ENCODE peak calls at places on chromosomes 13 and 19, in four cellular contexts. One of them, this sample, is unnamed.

GRCh38 chr19:5829567-5830315 is 9.8 kb downstream of the FUT6 start:
- DNase-seq in GM12878: no peak
- DNase-seq in NB4: no peak
- DNase-seq in tibial nerve: no peak
- DNase-seq in this sample: no peak

GRCh38 chr13:45325806-45326205 is 15.2 kb downstream of the TPT1 start:
- DNase-seq in GM12878: no peak
- DNase-seq in NB4: peak; percentile 64
- DNase-seq in tibial nerve: peak; percentile 31
- DNase-seq in this sample: no peak

GRCh38 chr13:111893607-111894443 is 173.1 kb upstream of the SOX1 start:
- DNase-seq in GM12878: no peak
- DNase-seq in NB4: no peak
- DNase-seq in tibial nerve: no peak
- DNase-seq in this sample: peak; percentile 30

GRCh38 chr13:112859817-112860190 is 109.2 kb upstream of the MCF2L start:
- DNase-seq in GM12878: no peak
- DNase-seq in NB4: no peak
- DNase-seq in tibial nerve: peak; percentile 65
- DNase-seq in this sample: peak; percentile 70

GRCh38 chr13:111177803-111178389 is 62.8 kb downstream of the ARHGEF7 start:
- DNase-seq in GM12878: no peak
- DNase-seq in NB4: no peak
- DNase-seq in tibial nerve: no peak
- DNase-seq in this sample: no peak

GRCh38 chr19:3599776-3600183 is 6.9 kb downstream of the TBXA2R start:
- DNase-seq in GM12878: no peak
- DNase-seq in NB4: no peak
- DNase-seq in tibial nerve: no peak
- DNase-seq in this sample: no peak

GRCh38 chr13:75689686-75690085 is 53.6 kb downstream of the LMO7 start:
- DNase-seq in GM12878: no peak
- DNase-seq in NB4: no peak
- DNase-seq in tibial nerve: no peak
- DNase-seq in this sample: no peak

GRCh38 chr13:92196566-92197256 is 798.3 kb downstream of the GPC5 start:
- DNase-seq in GM12878: no peak
- DNase-seq in NB4: no peak
- DNase-seq in tibial nerve: no peak
- DNase-seq in this sample: no peak

GRCh38 chr13:59394526-59394925 is 769.2 kb downstream of the DIAPH3 start:
- DNase-seq in GM12878: no peak
- DNase-seq in NB4: no peak
- DNase-seq in tibial nerve: no peak
- DNase-seq in this sample: no peak

GRCh38 chr19:4524808-4525562 is 6.7 kb upstream of the PLIN4 start:
- DNase-seq in GM12878: no peak
- DNase-seq in NB4: peak; percentile 61
- DNase-seq in tibial nerve: peak; percentile 63
- DNase-seq in this sample: peak; percentile 59

GRCh38 chr13:33119022-33119735 is 103.0 kb downstream of the KL start:
- DNase-seq in GM12878: no peak
- DNase-seq in NB4: no peak
- DNase-seq in tibial nerve: no peak
- DNase-seq in this sample: no peak

GRCh38 chr13:36789061-36789460 is 30.0 kb upstream of the RFXAP start:
- DNase-seq in GM12878: no peak
- DNase-seq in NB4: no peak
- DNase-seq in tibial nerve: no peak
- DNase-seq in this sample: no peak

GRCh38 chr19:8499048-8499833 is 3.2 kb downstream of the PRAM1 start:
- DNase-seq in GM12878: no peak
- DNase-seq in NB4: no peak
- DNase-seq in tibial nerve: no peak
- DNase-seq in this sample: no peak

GRCh38 chr13:37640499-37640898 is 41.9 kb upstream of the POSTN start:
- DNase-seq in GM12878: no peak
- DNase-seq in NB4: peak; percentile 34
- DNase-seq in tibial nerve: no peak
- DNase-seq in this sample: no peak

GRCh38 chr19:51600940-51601575 is 29.1 kb downstream of the SIGLEC5 start:
- DNase-seq in GM12878: no peak
- DNase-seq in NB4: no peak
- DNase-seq in tibial nerve: no peak
- DNase-seq in this sample: peak; percentile 61

GRCh38 chr19:58326914-58327726 is at the start of gene ZSCAN22:
- DNase-seq in GM12878: peak; percentile 68
- DNase-seq in NB4: peak; percentile 92
- DNase-seq in tibial nerve: peak; percentile 97
- DNase-seq in this sample: peak; percentile 98
- TF ChIP-seq POLR2A in GM12878: peak; percentile 88
- TF ChIP-seq POLR2A in NB4: peak; percentile 18
- TF ChIP-seq POLR2A in tibial nerve: peak; percentile 74
- TF ChIP-seq POLR2A in this sample: peak; percentile 51

GRCh38 chr19:18173572-18174294 is at the start of gene IFI30:
- DNase-seq in GM12878: peak; percentile 79
- DNase-seq in NB4: peak; percentile 54
- DNase-seq in tibial nerve: peak; percentile 66
- DNase-seq in this sample: peak; percentile 95
- TF ChIP-seq POLR2A in GM12878: peak; percentile 97
- TF ChIP-seq POLR2A in NB4: no peak
- TF ChIP-seq POLR2A in tibial nerve: peak; percentile 43
- TF ChIP-seq POLR2A in this sample: peak; percentile 77

GRCh38 chr19:28307963-28308362 is 905.0 kb downstream of the UQCRFS1 start:
- DNase-seq in GM12878: no peak
- DNase-seq in NB4: no peak
- DNase-seq in tibial nerve: no peak
- DNase-seq in this sample: no peak

GRCh38 chr19:28305513-28305912 is 907.4 kb downstream of the UQCRFS1 start:
- DNase-seq in GM12878: no peak
- DNase-seq in NB4: peak; percentile 68
- DNase-seq in tibial nerve: no peak
- DNase-seq in this sample: no peak

GRCh38 chr19:28307460-28307859 is 905.5 kb downstream of the UQCRFS1 start:
- DNase-seq in GM12878: no peak
- DNase-seq in NB4: no peak
- DNase-seq in tibial nerve: no peak
- DNase-seq in this sample: no peak

GRCh38 chr19:28312269-28312668 is 900.7 kb downstream of the UQCRFS1 start:
- DNase-seq in GM12878: no peak
- DNase-seq in NB4: no peak
- DNase-seq in tibial nerve: no peak
- DNase-seq in this sample: no peak

DNA sequence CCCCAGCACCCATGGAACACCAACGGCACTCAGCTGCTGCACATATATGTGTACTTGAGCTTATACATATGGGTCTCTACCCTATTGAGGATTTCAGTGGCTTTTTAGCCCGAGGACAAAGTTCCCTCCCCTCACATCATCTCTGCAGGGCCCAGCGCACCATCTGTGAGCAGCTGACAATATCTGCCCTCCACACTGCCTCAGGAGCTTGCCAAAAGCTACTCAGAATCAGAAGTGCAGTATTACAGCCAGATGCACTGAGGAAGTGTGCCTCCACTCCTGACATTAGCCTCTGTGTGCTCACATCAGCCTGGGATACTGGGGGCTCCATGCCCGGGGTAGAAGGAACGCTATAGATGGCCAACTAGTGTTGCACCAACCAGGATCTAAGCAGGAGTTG is 903.9 kb downstream of the UQCRFS1 start:
- DNase-seq in GM12878: no peak
- DNase-seq in NB4: no peak
- DNase-seq in tibial nerve: no peak
- DNase-seq in this sample: no peak
- TF ChIP-seq POLR2A in GM12878: no peak
- TF ChIP-seq POLR2A in NB4: no peak
- TF ChIP-seq POLR2A in tibial nerve: no peak
- TF ChIP-seq POLR2A in this sample: no peak

DNA sequence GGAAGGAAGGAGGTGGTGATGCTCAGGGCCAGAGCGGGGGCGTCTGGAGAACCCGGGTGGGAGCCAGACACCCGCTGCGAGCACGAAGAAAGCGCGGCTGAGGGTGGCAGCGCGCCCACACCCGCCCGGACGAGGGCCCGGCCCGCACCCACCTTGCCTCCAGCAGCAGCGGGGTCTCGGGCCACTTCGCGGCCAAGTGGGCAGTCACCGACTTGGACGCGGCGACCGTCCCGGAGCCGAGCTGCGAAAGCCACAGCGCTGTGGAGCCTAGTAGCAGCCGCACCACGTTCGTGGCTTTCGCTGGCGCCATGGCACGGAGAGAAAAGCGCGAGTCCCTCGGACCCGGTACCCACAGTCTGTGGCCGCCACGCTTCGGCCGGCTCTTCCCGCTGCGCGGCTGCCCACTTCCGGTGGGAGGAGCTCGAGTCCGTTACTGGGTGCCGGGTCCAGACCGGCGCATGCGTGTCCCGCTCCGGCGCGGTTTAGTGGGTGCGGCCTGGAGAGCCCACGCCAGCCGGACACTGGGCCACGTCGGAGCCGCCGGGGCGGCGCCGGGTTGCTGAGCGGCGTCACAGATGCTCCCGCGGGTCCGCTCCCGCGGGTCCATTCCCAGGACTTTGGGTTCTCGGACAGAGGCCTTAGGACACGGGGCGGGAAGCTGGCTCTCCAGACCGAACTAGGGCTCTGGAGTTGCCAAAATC is at the start of gene UGGT2:
- DNase-seq in GM12878: peak; percentile 64
- DNase-seq in NB4: peak; percentile 93
- DNase-seq in tibial nerve: peak; percentile 85
- DNase-seq in this sample: peak; percentile 64
- TF ChIP-seq POLR2A in GM12878: peak; percentile 96
- TF ChIP-seq POLR2A in NB4: peak; percentile 92
- TF ChIP-seq POLR2A in tibial nerve: no peak
- TF ChIP-seq POLR2A in this sample: peak; percentile 58

GRCh38 chr19:29741776-29742175 is 26.7 kb upstream of the C19orf12 start:
- DNase-seq in GM12878: no peak
- DNase-seq in NB4: no peak
- DNase-seq in tibial nerve: no peak
- DNase-seq in this sample: no peak
- TF ChIP-seq POLR2A in GM12878: no peak
- TF ChIP-seq POLR2A in NB4: no peak
- TF ChIP-seq POLR2A in tibial nerve: no peak
- TF ChIP-seq POLR2A in this sample: no peak

GRCh38 chr19:45443462-45444317 is 20.0 kb upstream of the ERCC1 start:
- DNase-seq in GM12878: no peak
- DNase-seq in NB4: peak; percentile 93
- DNase-seq in tibial nerve: peak; percentile 94
- DNase-seq in this sample: peak; percentile 78
- TF ChIP-seq POLR2A in GM12878: no peak
- TF ChIP-seq POLR2A in NB4: no peak
- TF ChIP-seq POLR2A in tibial nerve: peak; percentile 64
- TF ChIP-seq POLR2A in this sample: peak; percentile 43

GRCh38 chr13:107531816-107532215 is 683.5 kb downstream of the LIG4 start:
- DNase-seq in GM12878: no peak
- DNase-seq in NB4: no peak
- DNase-seq in tibial nerve: no peak
- DNase-seq in this sample: no peak

GRCh38 chr13:107534548-107534947 is 680.8 kb downstream of the LIG4 start:
- DNase-seq in GM12878: no peak
- DNase-seq in NB4: no peak
- DNase-seq in tibial nerve: no peak
- DNase-seq in this sample: no peak

GRCh38 chr13:107531180-107531579 is 684.2 kb downstream of the LIG4 start:
- DNase-seq in GM12878: no peak
- DNase-seq in NB4: no peak
- DNase-seq in tibial nerve: no peak
- DNase-seq in this sample: no peak
- TF ChIP-seq POLR2A in GM12878: no peak
- TF ChIP-seq POLR2A in NB4: no peak
- TF ChIP-seq POLR2A in tibial nerve: no peak
- TF ChIP-seq POLR2A in this sample: no peak

This sample was measured in Peyer's patch.